ENCODE peak calls at places on chromosome 19, in four cellular contexts. A is tibial artery; B is testis; V is CD4-positive, alpha-beta T cell. W is an unnamed sample.
A peak's percentile ranks its signal among the peaks of the same experiment; 100 is the strongest.

GRCh38 chr19:42198676-42199439 is 18.6 kb downstream of the DEDD2 start:
- DNase-seq in A (no peak), V (peak; percentile 58), B (no peak), W (no peak)

GRCh38 chr19:33022472-33023116 is 42.1 kb downstream of the RHPN2 start:
- DNase-seq in V (no peak), B (no peak), A (no peak), W (no peak)

GRCh38 chr19:8373867-8374813 is 10.2 kb downstream of the ANGPTL4 start:
- DNase-seq in B (peak; percentile 84), A (no peak), V (no peak), W (no peak)

GRCh38 chr19:55283548-55284393 is at the start of gene BRSK1:
- DNase-seq in A (no peak), B (peak; percentile 43), V (peak; percentile 46), W (no peak)

GRCh38 chr19:9406798-9407352 is 28.5 kb downstream of the ZNF266 start:
- DNase-seq in A (peak; percentile 78), V (peak; percentile 9), B (peak; percentile 96), W (peak; percentile 77)

GRCh38 chr19:35955881-35956634 is 19.9 kb downstream of the LRFN3 start:
- DNase-seq in B (no peak), A (no peak), V (no peak), W (no peak)

GRCh38 chr19:9039728-9040127 is 29.5 kb upstream of the MUC16 start:
- DNase-seq in V (no peak), A (no peak), B (no peak), W (no peak)

GRCh38 chr19:9953802-9954542 is 17.7 kb upstream of the OLFM2 start:
- DNase-seq in V (no peak), B (no peak), A (no peak), W (peak; percentile 14)

GRCh38 chr19:42248270-42249148 is 6.1 kb upstream of the GSK3A start:
- DNase-seq in B (no peak), V (no peak), A (no peak), W (no peak)

GRCh38 chr19:42323852-42324654 is 1.4 kb upstream of the MEGF8 start:
- DNase-seq in B (no peak), A (no peak), V (no peak), W (no peak)

GRCh38 chr19:51777570-51778460 is 16.8 kb downstream of the FPR2 start:
- DNase-seq in B (peak; percentile 90), A (peak; percentile 71), V (peak; percentile 20), W (peak; percentile 30)

GRCh38 chr19:1261863-1262686 is 7.1 kb upstream of the CIRBP start:
- DNase-seq in B (no peak), V (no peak), A (peak; percentile 94), W (peak; percentile 23)

GRCh38 chr19:912181-913079 is 589 bp downstream of the R3HDM4 start:
- DNase-seq in A (no peak), V (no peak), B (no peak), W (no peak)

GRCh38 chr19:29217591-29217990 is 4.6 kb upstream of the UQCRFS1 start:
- DNase-seq in A (no peak), B (no peak), V (no peak), W (no peak)

GRCh38 chr19:39341122-39341719 is 1.0 kb upstream of the SAMD4B start:
- DNase-seq in A (no peak), B (peak; percentile 44), V (peak; percentile 18), W (peak; percentile 60)

GRCh38 chr19:28359819-28360414 is 853.0 kb downstream of the UQCRFS1 start:
- DNase-seq in A (no peak), V (no peak), B (no peak), W (no peak)

GRCh38 chr19:57559008-57559403 is 657 bp downstream of the ZNF550 start:
- DNase-seq in B (peak; percentile 31), V (no peak), A (no peak), W (peak; percentile 17)

GRCh38 chr19:13019330-13019729 is 24.1 kb downstream of the NFIX start:
- DNase-seq in A (no peak), B (no peak), V (no peak), W (no peak)
- H3K27ac ChIP-seq in A (peak overlapping the region; percentile 88), B (peak overlapping the region; percentile 77), V (no peak overlapping the region), W (peak overlapping the region; percentile 86)

GRCh38 chr19:18589380-18590272 is 1.0 kb downstream of the REX1BD start:
- DNase-seq in B (peak; percentile 71), A (peak; percentile 88), V (peak; percentile 50), W (no peak)
- H3K27ac ChIP-seq in B (peak overlapping the region; percentile 35), A (peak overlapping the region; percentile 77), V (peak overlapping the region; percentile 88), W (peak overlapping the region; percentile 87)

GRCh38 chr19:16599655-16600346 is 27.6 kb upstream of the SLC35E1 start:
- DNase-seq in A (no peak), V (no peak), B (no peak), W (no peak)

GRCh38 chr19:16601378-16602052 is 26.5 kb downstream of the MED26 start:
- DNase-seq in A (no peak), B (no peak), V (no peak), W (no peak)

GRCh38 chr19:16598848-16599247 is 26.6 kb upstream of the SLC35E1 start:
- DNase-seq in V (no peak), A (no peak), B (no peak), W (no peak)

GRCh38 chr19:16603090-16603489 is 24.9 kb downstream of the MED26 start:
- DNase-seq in B (no peak), V (no peak), A (no peak), W (no peak)

GRCh38 chr19:16600824-16601223 is 27.2 kb downstream of the MED26 start:
- DNase-seq in V (no peak), A (no peak), B (no peak), W (no peak)
- H3K27ac ChIP-seq in V (no peak overlapping the region), A (no peak overlapping the region), B (no peak overlapping the region), W (no peak overlapping the region)

GRCh38 chr19:44755219-44755618 is 6.7 kb downstream of the BCL3 start:
- DNase-seq in V (no peak), A (no peak), B (no peak), W (no peak)

GRCh38 chr19:44758596-44758995 is 10.1 kb downstream of the BCL3 start:
- DNase-seq in A (no peak), B (no peak), V (no peak), W (no peak)

GRCh38 chr19:44757735-44758505 is 9.4 kb downstream of the BCL3 start:
- DNase-seq in A (peak; percentile 94), B (peak; percentile 78), V (no peak), W (no peak)

GRCh38 chr19:44756089-44756562 is 7.6 kb downstream of the BCL3 start:
- DNase-seq in A (no peak), B (no peak), V (no peak), W (no peak)

DNA sequence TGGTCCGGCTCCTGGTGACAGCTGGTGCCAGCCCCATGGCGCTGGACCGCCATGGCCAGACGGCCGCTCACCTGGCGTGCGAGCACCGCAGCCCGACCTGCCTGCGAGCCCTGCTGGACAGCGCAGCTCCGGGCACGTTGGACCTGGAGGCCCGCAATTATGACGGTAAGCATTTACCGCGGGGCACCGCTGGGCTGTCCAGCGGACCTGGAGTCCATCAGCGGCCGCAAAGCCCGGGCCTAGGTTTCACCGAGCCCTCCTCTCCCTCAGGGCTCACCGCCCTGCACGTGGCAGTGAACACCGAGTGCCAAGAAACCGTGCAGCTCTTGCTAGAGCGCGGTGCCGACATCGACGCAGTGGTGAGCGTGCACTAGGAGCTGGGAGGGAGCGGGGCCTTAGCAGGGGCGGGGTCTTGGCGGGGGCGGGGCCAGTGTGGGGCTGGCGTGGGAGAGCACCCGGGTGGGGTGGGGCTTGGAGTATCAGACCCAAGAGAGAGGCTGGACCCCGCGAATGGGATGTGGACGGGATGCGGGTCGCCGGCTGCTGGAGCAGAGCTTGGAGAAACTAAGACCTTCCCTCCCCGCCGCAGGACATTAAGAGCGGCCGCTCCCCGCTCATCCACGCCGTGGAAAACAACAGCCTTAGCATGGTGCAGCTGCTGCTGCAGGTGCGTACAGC is 8.7 kb downstream of the BCL3 start:
- DNase-seq in V (no peak), B (peak; percentile 76), A (peak; percentile 94), W (no peak)
- H3K27ac ChIP-seq in V (no peak overlapping the region), B (peak overlapping the region; percentile 83), A (peak overlapping the region; percentile 84), W (no peak overlapping the region)

DNA sequence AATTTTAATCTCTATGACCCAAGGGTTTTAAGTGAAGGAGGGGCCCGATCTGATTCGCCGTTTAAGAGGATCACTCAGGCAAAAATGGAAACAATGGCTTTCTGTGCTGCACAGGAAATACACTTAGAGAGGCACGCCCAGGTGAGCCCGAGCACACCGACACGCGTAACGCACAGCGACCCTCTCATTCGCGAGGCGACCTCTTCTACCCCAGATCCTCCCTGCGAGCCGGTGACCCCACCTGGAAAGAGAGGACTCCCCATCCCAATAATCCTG is 216 bp downstream of the SH2D3A start:
- DNase-seq in V (no peak), B (no peak), A (no peak), W (no peak)
- H3K27ac ChIP-seq in V (peak overlapping the region; percentile 93), B (no peak overlapping the region), A (no peak overlapping the region), W (no peak overlapping the region)

GRCh38 chr19:3071764-3072163 is 9.5 kb upstream of the TLE5 start:
- DNase-seq in A (no peak), B (no peak), V (no peak), W (no peak)
- H3K27ac ChIP-seq in A (no peak overlapping the region), B (no peak overlapping the region), V (no peak overlapping the region), W (no peak overlapping the region)

GRCh38 chr19:13122275-13122878 is 4.3 kb downstream of the NACC1 start:
- DNase-seq in B (no peak), V (no peak), A (no peak), W (no peak)
- H3K27ac ChIP-seq in B (no peak overlapping the region), V (no peak overlapping the region), A (no peak overlapping the region), W (no peak overlapping the region)

W was measured in caudate nucleus.